ENCODE peak calls at places on chromosomes 13 and 19, in seven cellular contexts. H is GM12891, X is suprapubic skin, M is GM12878, E is esophagus muscularis mucosa, L is sigmoid colon, Z is GM12892. A is an unnamed sample.

GRCh38 chr13:84237181-84237580 is 354.9 kb upstream of the SLITRK1 start:
- DNase-seq in H (no peak), X (no peak), M (no peak), E (no peak), L (no peak), Z (no peak), A (no peak)

GRCh38 chr19:18785179-18786124 is 5.7 kb downstream of the COMP start:
- DNase-seq in H (peak), X (peak), M (no peak), E (no peak), L (peak), Z (peak), A (peak)

GRCh38 chr19:1814833-1815604 is 2.9 kb upstream of the ATP8B3 start:
- DNase-seq in H (no peak), X (no peak), M (no peak), E (no peak), L (no peak), Z (no peak), A (no peak)

GRCh38 chr19:41353466-41354342 is at the start of gene TGFB1:
- DNase-seq in H (peak), X (peak), M (peak), E (peak), L (peak), Z (peak), A (peak)

GRCh38 chr13:79060216-79060615 is 345.8 kb downstream of the RBM26 start:
- DNase-seq in H (no peak), X (no peak), M (no peak), E (no peak), L (no peak), Z (no peak), A (no peak)

GRCh38 chr19:35404879-35405622 is 34.2 kb downstream of the GPR42 start:
- DNase-seq in H (peak), X (no peak), M (peak), E (no peak), L (no peak), Z (peak), A (no peak)

GRCh38 chr19:58559275-58560006 is 1.0 kb upstream of the UBE2M start:
- DNase-seq in H (peak), X (peak), M (peak), E (peak), L (peak), Z (peak), A (peak)

GRCh38 chr13:19150712-19151228 is 30.9 kb downstream of the TUBA3C start:
- DNase-seq in H (no peak), X (peak), M (no peak), E (no peak), L (no peak), Z (no peak), A (no peak)

GRCh38 chr13:74005320-74006154 is 128.7 kb downstream of the KLF12 start:
- DNase-seq in H (no peak), X (no peak), M (no peak), E (no peak), L (no peak), Z (no peak), A (no peak)

GRCh38 chr13:95201814-95202521 is 99.3 kb downstream of the ABCC4 start:
- DNase-seq in H (no peak), X (no peak), M (no peak), E (no peak), L (no peak), Z (no peak), A (peak)

GRCh38 chr13:50990540-50991506 is 81.2 kb downstream of the RNASEH2B start:
- DNase-seq in H (no peak), X (no peak), M (no peak), E (no peak), L (peak), Z (no peak), A (peak)
- TF ChIP-seq POLR2AphosphoS5 in H (no peak), X (no peak), M (no peak), E (no peak), L (no peak), Z (no peak), A (no peak)

GRCh38 chr19:53196777-53197396 is 3.7 kb upstream of the ZNF665 start:
- DNase-seq in H (peak), X (peak), M (peak), E (peak), L (peak), Z (peak), A (peak)
- TF ChIP-seq POLR2A in H (peak), X (no peak), M (peak), E (peak), L (peak), Z (peak), A (peak)

DNA sequence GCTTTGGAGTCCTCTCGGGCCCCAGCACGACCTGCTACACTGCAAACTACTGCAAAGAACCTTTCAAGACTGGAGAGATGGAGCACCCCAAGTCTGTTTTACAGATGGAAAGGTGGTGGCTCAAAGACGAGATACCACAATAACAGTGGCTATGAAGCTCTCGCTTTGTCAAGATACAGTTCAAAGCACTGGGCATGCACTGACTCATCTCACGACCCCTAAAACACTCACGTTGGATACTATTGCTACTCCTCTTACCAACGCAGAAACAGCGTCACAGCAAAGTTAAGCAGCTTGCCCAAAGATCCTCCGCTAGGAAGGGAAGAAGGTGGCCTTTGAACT is 24.0 kb upstream of the LAIR1 start:
- DNase-seq in H (no peak), X (no peak), M (no peak), E (no peak), L (no peak), Z (no peak), A (no peak)
- TF ChIP-seq POLR2AphosphoS5 in H (no peak), X (no peak), M (no peak), E (no peak), L (no peak), Z (no peak), A (no peak)

GRCh38 chr19:38319421-38320258 is at the start of gene KCNK6:
- DNase-seq in H (no peak), X (peak), M (no peak), E (no peak), L (no peak), Z (no peak), A (peak)
- TF ChIP-seq POLR2A in H (no peak), X (no peak), M (peak), E (no peak), L (peak), Z (no peak), A (no peak)

GRCh38 chr13:44052843-44053607 is 173.3 kb downstream of the LACC1 start:
- DNase-seq in H (no peak), X (no peak), M (no peak), E (no peak), L (peak), Z (no peak), A (no peak)
- TF ChIP-seq POLR2AphosphoS5 in H (no peak), X (no peak), M (no peak), E (peak), L (no peak), Z (no peak), A (no peak)

DNA sequence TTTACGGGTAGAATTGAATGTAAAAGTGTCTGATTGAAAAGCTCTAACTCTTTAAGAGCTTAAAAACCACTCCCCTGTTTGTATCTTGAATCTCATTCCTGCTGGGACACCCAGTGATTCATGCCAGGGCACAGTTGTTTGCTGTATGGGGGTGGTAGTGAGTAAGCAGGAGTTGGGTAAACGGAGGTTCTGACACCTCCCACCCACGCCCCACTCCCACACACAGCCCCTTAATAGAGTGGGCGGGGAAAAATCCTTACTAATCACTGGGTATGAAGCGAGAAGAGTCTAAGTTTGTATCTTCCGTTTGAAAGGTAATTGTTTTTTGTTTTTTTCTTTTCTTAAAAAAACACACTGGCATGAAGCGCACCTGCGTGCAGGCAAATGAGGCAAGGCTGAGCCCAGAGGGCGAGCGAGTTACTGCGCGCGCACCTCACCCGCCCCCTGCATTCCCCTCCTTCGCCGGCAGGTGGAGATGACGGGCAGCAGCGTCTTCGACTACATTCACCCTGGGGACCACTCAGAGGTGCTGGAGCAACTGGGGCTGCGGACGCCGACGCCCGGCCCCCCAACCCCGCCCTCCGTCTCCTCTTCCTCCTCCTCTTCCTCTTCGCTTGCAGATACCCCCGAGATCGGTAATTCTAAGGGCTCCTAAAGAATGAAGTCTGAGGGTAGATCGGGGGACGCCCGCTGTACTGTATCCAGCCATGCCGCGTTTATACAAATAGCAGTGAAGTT is 12.8 kb downstream of the TMEM160 start:
- DNase-seq in H (peak), X (peak), M (peak), E (peak), L (peak), Z (peak), A (peak)
- TF ChIP-seq POLR2A in H (no peak), X (no peak), M (peak), E (no peak), L (peak), Z (peak), A (no peak)

DNA sequence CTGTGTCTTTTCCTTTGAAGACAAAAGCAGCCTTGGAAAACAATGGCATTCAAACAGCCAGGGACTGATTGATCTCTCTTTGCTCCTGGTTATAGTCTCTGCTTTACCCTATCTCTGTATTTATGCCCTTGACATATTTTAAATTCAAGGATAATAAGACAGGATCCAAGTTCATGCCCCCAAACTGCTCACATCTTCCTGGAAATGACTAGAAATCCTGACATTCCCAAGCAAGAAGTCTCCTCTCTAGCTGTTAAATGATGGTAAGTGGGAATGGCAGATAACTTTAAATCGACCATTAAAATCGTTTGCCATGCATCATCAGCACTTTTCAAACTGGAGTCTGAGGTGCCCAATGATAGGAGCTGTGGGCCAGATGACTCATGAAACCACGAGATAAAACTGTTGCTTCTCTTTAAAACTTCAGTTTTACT is 435.6 kb downstream of the FOXO1 start:
- DNase-seq in H (no peak), X (no peak), M (no peak), E (no peak), L (no peak), Z (no peak), A (peak)
- TF ChIP-seq POLR2AphosphoS5 in H (no peak), X (no peak), M (no peak), E (no peak), L (no peak), Z (no peak), A (no peak)

GRCh38 chr19:36564391-36564790 is 8.7 kb downstream of the ZNF529 start:
- DNase-seq in H (no peak), X (no peak), M (no peak), E (no peak), L (no peak), Z (no peak), A (no peak)
- TF ChIP-seq POLR2A in H (no peak), X (no peak), M (no peak), E (no peak), L (no peak), Z (no peak), A (no peak)

DNA sequence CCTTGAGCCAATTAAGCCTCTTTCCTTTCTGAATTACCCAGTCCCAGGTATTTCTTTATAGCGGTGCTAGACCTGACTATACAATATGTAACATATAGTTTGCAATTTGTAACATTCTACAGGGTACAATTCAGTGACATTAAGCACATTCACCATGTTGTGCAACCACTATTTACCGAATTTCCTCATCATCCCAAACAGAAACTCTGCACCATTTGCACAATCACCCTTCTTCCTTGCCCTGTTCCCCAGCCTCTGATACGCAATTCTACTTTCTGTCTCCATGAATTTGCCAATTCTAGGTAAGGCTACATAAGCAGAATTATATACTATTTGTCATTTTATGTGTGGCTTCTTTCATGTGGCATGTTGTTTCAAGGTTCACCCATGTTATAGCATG is 13.7 kb upstream of the SIGLEC10 start:
- DNase-seq in H (no peak), X (no peak), M (no peak), E (no peak), L (no peak), Z (no peak), A (no peak)
- TF ChIP-seq POLR2AphosphoS5 in H (no peak), X (no peak), M (no peak), E (no peak), L (no peak), Z (no peak), A (no peak)